ENCODE peak calls at places on chromosomes 11 and 22, in eight cellular contexts. One of them, this sample, is unnamed.
A peak's percentile ranks its signal among the peaks of the same experiment; 100 is the strongest.

GRCh38 chr11:44632466-44633123 is 67.1 kb downstream of the CD82 start:
- DNase-seq in cardiac muscle cell: peak; percentile 53
- DNase-seq in PC-3: peak; percentile 45
- DNase-seq in AG04450: no peak
- DNase-seq in heart left ventricle: peak; percentile 54
- DNase-seq in HepG2: peak; percentile 49
- DNase-seq in gastrocnemius medialis: no peak
- DNase-seq in CD4-positive, alpha-beta T cell: no peak
- DNase-seq in this sample: no peak

GRCh38 chr11:76824083-76824939 is 36.4 kb upstream of the ACER3 start:
- DNase-seq in heart left ventricle: no peak
- DNase-seq in gastrocnemius medialis: no peak
- DNase-seq in PC-3: peak; percentile 78
- DNase-seq in HepG2: no peak
- DNase-seq in AG04450: no peak
- DNase-seq in cardiac muscle cell: no peak
- DNase-seq in CD4-positive, alpha-beta T cell: no peak
- DNase-seq in this sample: no peak

GRCh38 chr11:3001496-3001895 is 9.4 kb upstream of the NAP1L4 start:
- DNase-seq in HepG2: no peak
- DNase-seq in heart left ventricle: peak; percentile 82
- DNase-seq in AG04450: no peak
- DNase-seq in gastrocnemius medialis: no peak
- DNase-seq in cardiac muscle cell: no peak
- DNase-seq in PC-3: no peak
- DNase-seq in CD4-positive, alpha-beta T cell: no peak
- DNase-seq in this sample: peak; percentile 63

GRCh38 chr11:118060879-118061278 is 16.0 kb upstream of the TMPRSS4 start:
- DNase-seq in cardiac muscle cell: no peak
- DNase-seq in HepG2: no peak
- DNase-seq in heart left ventricle: peak; percentile 59
- DNase-seq in CD4-positive, alpha-beta T cell: no peak
- DNase-seq in PC-3: no peak
- DNase-seq in gastrocnemius medialis: peak; percentile 79
- DNase-seq in AG04450: no peak
- DNase-seq in this sample: peak; percentile 34

GRCh38 chr22:42066937-42067336 is 3.7 kb downstream of the NAGA start:
- DNase-seq in AG04450: no peak
- DNase-seq in HepG2: no peak
- DNase-seq in heart left ventricle: no peak
- DNase-seq in cardiac muscle cell: no peak
- DNase-seq in CD4-positive, alpha-beta T cell: no peak
- DNase-seq in PC-3: no peak
- DNase-seq in gastrocnemius medialis: no peak
- DNase-seq in this sample: no peak

GRCh38 chr11:118938491-118939411 is 13.0 kb upstream of the BCL9L start:
- DNase-seq in PC-3: peak; percentile 99
- DNase-seq in gastrocnemius medialis: no peak
- DNase-seq in HepG2: peak; percentile 72
- DNase-seq in cardiac muscle cell: no peak
- DNase-seq in AG04450: no peak
- DNase-seq in CD4-positive, alpha-beta T cell: no peak
- DNase-seq in heart left ventricle: no peak
- DNase-seq in this sample: no peak

GRCh38 chr22:45731041-45731797 is 59.6 kb downstream of the ATXN10 start:
- DNase-seq in PC-3: peak; percentile 15
- DNase-seq in HepG2: no peak
- DNase-seq in AG04450: no peak
- DNase-seq in CD4-positive, alpha-beta T cell: no peak
- DNase-seq in heart left ventricle: no peak
- DNase-seq in gastrocnemius medialis: no peak
- DNase-seq in cardiac muscle cell: peak; percentile 19
- DNase-seq in this sample: no peak

GRCh38 chr11:121881806-121882205 is 234.2 kb downstream of the BLID start:
- DNase-seq in heart left ventricle: no peak
- DNase-seq in CD4-positive, alpha-beta T cell: no peak
- DNase-seq in HepG2: no peak
- DNase-seq in gastrocnemius medialis: no peak
- DNase-seq in AG04450: peak; percentile 46
- DNase-seq in cardiac muscle cell: no peak
- DNase-seq in PC-3: peak; percentile 73
- DNase-seq in this sample: no peak

GRCh38 chr11:44538375-44539054 is 26.9 kb upstream of the CD82 start:
- DNase-seq in gastrocnemius medialis: peak; percentile 52
- DNase-seq in PC-3: peak; percentile 73
- DNase-seq in HepG2: peak; percentile 48
- DNase-seq in AG04450: peak; percentile 24
- DNase-seq in CD4-positive, alpha-beta T cell: peak; percentile 61
- DNase-seq in heart left ventricle: peak; percentile 80
- DNase-seq in cardiac muscle cell: peak; percentile 85
- DNase-seq in this sample: peak; percentile 76

GRCh38 chr22:45852826-45853225 is 124.1 kb downstream of the WNT7B start:
- DNase-seq in heart left ventricle: no peak
- DNase-seq in gastrocnemius medialis: no peak
- DNase-seq in cardiac muscle cell: no peak
- DNase-seq in CD4-positive, alpha-beta T cell: no peak
- DNase-seq in PC-3: no peak
- DNase-seq in AG04450: no peak
- DNase-seq in HepG2: no peak
- DNase-seq in this sample: no peak

GRCh38 chr22:23485490-23485889 is 94.6 kb downstream of the IGLL1 start:
- DNase-seq in cardiac muscle cell: no peak
- DNase-seq in AG04450: no peak
- DNase-seq in heart left ventricle: no peak
- DNase-seq in gastrocnemius medialis: no peak
- DNase-seq in CD4-positive, alpha-beta T cell: no peak
- DNase-seq in HepG2: no peak
- DNase-seq in PC-3: no peak
- DNase-seq in this sample: no peak

GRCh38 chr11:72758304-72758689 is 6.1 kb upstream of the ARAP1 start:
- DNase-seq in AG04450: no peak
- DNase-seq in heart left ventricle: no peak
- DNase-seq in HepG2: no peak
- DNase-seq in CD4-positive, alpha-beta T cell: no peak
- DNase-seq in gastrocnemius medialis: no peak
- DNase-seq in PC-3: no peak
- DNase-seq in cardiac muscle cell: no peak
- DNase-seq in this sample: no peak

GRCh38 chr22:20093437-20093836 is 13.4 kb downstream of the DGCR8 start:
- DNase-seq in HepG2: no peak
- DNase-seq in gastrocnemius medialis: peak; percentile 91
- DNase-seq in AG04450: no peak
- DNase-seq in CD4-positive, alpha-beta T cell: no peak
- DNase-seq in heart left ventricle: peak; percentile 89
- DNase-seq in cardiac muscle cell: no peak
- DNase-seq in PC-3: no peak
- DNase-seq in this sample: peak; percentile 78

GRCh38 chr22:22810018-22810427 is 77.6 kb upstream of the IGLL5 start:
- DNase-seq in CD4-positive, alpha-beta T cell: peak; percentile 66
- DNase-seq in HepG2: peak; percentile 50
- DNase-seq in heart left ventricle: peak; percentile 46
- DNase-seq in cardiac muscle cell: no peak
- DNase-seq in gastrocnemius medialis: no peak
- DNase-seq in PC-3: no peak
- DNase-seq in AG04450: no peak
- DNase-seq in this sample: peak; percentile 38

GRCh38 chr11:95296621-95297025 is 65.6 kb upstream of the SESN3 start:
- DNase-seq in CD4-positive, alpha-beta T cell: no peak
- DNase-seq in PC-3: no peak
- DNase-seq in AG04450: no peak
- DNase-seq in HepG2: no peak
- DNase-seq in gastrocnemius medialis: no peak
- DNase-seq in heart left ventricle: no peak
- DNase-seq in cardiac muscle cell: no peak
- DNase-seq in this sample: no peak

GRCh38 chr11:13859986-13860385 is 102.5 kb upstream of the SPON1 start:
- DNase-seq in heart left ventricle: no peak
- DNase-seq in HepG2: no peak
- DNase-seq in gastrocnemius medialis: no peak
- DNase-seq in CD4-positive, alpha-beta T cell: peak; percentile 52
- DNase-seq in AG04450: no peak
- DNase-seq in cardiac muscle cell: no peak
- DNase-seq in PC-3: no peak
- DNase-seq in this sample: no peak

DNA sequence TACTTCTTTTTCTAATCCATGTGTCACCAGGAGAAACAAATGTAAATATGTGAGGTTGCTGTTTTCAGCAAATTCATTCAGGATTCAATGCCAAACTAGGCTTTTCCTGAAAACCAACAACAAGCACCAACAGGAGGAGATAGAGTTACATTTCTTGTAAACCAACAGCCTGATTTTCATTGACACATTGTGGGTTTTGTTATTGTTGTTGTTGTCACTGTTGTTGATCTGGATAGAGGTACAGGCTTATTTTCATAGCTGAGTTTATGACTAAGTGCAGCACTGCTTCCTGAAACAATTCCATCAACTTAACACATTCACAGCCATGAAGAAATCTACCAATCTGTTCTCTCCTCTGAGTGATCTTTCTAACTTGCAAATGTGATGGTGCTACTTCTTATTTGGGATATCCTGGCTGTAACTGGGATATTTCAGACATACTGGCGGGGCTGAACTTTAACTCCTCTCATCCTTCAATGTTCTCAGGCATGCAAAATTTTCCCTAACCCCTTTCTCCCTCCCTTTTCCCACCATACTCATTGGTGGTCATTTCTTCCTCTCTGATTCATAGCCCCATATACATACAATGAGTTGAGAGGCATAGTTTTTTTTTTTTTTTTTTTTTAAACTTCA is 65.5 kb downstream of the ME3 start:
- DNase-seq in AG04450: no peak
- DNase-seq in heart left ventricle: no peak
- DNase-seq in cardiac muscle cell: no peak
- DNase-seq in PC-3: peak; percentile 48
- DNase-seq in HepG2: no peak
- DNase-seq in CD4-positive, alpha-beta T cell: no peak
- DNase-seq in gastrocnemius medialis: no peak
- DNase-seq in this sample: no peak
- H3K27ac ChIP-seq in AG04450: no peak overlapping the region
- H3K27ac ChIP-seq in heart left ventricle: no peak overlapping the region
- H3K27ac ChIP-seq in cardiac muscle cell: peak overlapping the region; percentile 81
- H3K27ac ChIP-seq in PC-3: peak overlapping the region; percentile 85
- H3K27ac ChIP-seq in HepG2: no peak overlapping the region
- H3K27ac ChIP-seq in CD4-positive, alpha-beta T cell: no peak overlapping the region
- H3K27ac ChIP-seq in gastrocnemius medialis: no peak overlapping the region
- H3K27ac ChIP-seq in this sample: peak overlapping the region; percentile 7

DNA sequence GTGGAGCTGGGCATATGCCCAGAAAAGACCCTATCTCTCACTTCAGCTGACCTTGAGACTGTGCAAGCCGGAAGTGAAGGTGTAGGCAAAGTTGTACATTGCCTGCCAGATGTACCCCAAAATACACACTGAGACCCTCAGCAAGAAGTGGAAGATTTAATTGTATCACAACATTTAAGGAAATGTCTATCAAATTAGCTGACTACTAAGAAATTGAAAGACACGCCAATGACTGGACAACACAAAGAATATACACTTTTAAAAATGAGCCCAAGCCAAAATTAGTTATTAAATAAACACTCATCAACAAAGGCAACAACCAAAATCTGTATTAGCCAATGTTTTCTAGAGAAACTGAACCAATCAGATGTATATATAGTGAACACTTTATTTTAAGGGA is 7.7 kb upstream of the ANO3 start:
- DNase-seq in PC-3: no peak
- DNase-seq in gastrocnemius medialis: no peak
- DNase-seq in HepG2: no peak
- DNase-seq in CD4-positive, alpha-beta T cell: no peak
- DNase-seq in heart left ventricle: no peak
- DNase-seq in AG04450: no peak
- DNase-seq in cardiac muscle cell: no peak
- DNase-seq in this sample: no peak
- H3K9me3 ChIP-seq in PC-3: no peaks in the 10 kb centered on the region
- H3K9me3 ChIP-seq in gastrocnemius medialis: no peaks in the 10 kb centered on the region
- H3K9me3 ChIP-seq in HepG2: no peaks in the 10 kb centered on the region
- H3K9me3 ChIP-seq in CD4-positive, alpha-beta T cell: no peaks in the 10 kb centered on the region
- H3K9me3 ChIP-seq in heart left ventricle: no peaks in the 10 kb centered on the region
- H3K9me3 ChIP-seq in AG04450: no peaks in the 10 kb centered on the region
- H3K9me3 ChIP-seq in cardiac muscle cell: no peaks in the 10 kb centered on the region
- H3K9me3 ChIP-seq in this sample: no peaks in the 10 kb centered on the region

GRCh38 chr11:129425214-129425613 is 49.6 kb downstream of the BARX2 start:
- DNase-seq in CD4-positive, alpha-beta T cell: no peak
- DNase-seq in heart left ventricle: no peak
- DNase-seq in cardiac muscle cell: no peak
- DNase-seq in PC-3: no peak
- DNase-seq in AG04450: no peak
- DNase-seq in HepG2: no peak
- DNase-seq in gastrocnemius medialis: no peak
- DNase-seq in this sample: no peak

GRCh38 chr11:129427376-129427775 is 51.7 kb downstream of the BARX2 start:
- DNase-seq in cardiac muscle cell: no peak
- DNase-seq in HepG2: peak; percentile 76
- DNase-seq in PC-3: no peak
- DNase-seq in heart left ventricle: no peak
- DNase-seq in AG04450: no peak
- DNase-seq in CD4-positive, alpha-beta T cell: no peak
- DNase-seq in gastrocnemius medialis: no peak
- DNase-seq in this sample: no peak

GRCh38 chr11:129423426-129423825 is 47.8 kb downstream of the BARX2 start:
- DNase-seq in CD4-positive, alpha-beta T cell: no peak
- DNase-seq in gastrocnemius medialis: no peak
- DNase-seq in PC-3: no peak
- DNase-seq in HepG2: peak; percentile 66
- DNase-seq in AG04450: no peak
- DNase-seq in heart left ventricle: no peak
- DNase-seq in cardiac muscle cell: no peak
- DNase-seq in this sample: no peak

GRCh38 chr11:129426776-129427175 is 51.1 kb downstream of the BARX2 start:
- DNase-seq in PC-3: no peak
- DNase-seq in cardiac muscle cell: no peak
- DNase-seq in HepG2: no peak
- DNase-seq in gastrocnemius medialis: no peak
- DNase-seq in CD4-positive, alpha-beta T cell: no peak
- DNase-seq in AG04450: no peak
- DNase-seq in heart left ventricle: no peak
- DNase-seq in this sample: no peak

GRCh38 chr11:129428027-129428426 is 52.4 kb downstream of the BARX2 start:
- DNase-seq in PC-3: no peak
- DNase-seq in cardiac muscle cell: no peak
- DNase-seq in AG04450: no peak
- DNase-seq in CD4-positive, alpha-beta T cell: no peak
- DNase-seq in HepG2: no peak
- DNase-seq in heart left ventricle: no peak
- DNase-seq in gastrocnemius medialis: no peak
- DNase-seq in this sample: no peak
- H3K27ac ChIP-seq in PC-3: no peak overlapping the region
- H3K27ac ChIP-seq in cardiac muscle cell: no peak overlapping the region
- H3K27ac ChIP-seq in AG04450: no peak overlapping the region
- H3K27ac ChIP-seq in CD4-positive, alpha-beta T cell: no peak overlapping the region
- H3K27ac ChIP-seq in HepG2: peak overlapping the region; percentile 7
- H3K27ac ChIP-seq in heart left ventricle: no peak overlapping the region
- H3K27ac ChIP-seq in gastrocnemius medialis: no peak overlapping the region
- H3K27ac ChIP-seq in this sample: no peak overlapping the region

DNA sequence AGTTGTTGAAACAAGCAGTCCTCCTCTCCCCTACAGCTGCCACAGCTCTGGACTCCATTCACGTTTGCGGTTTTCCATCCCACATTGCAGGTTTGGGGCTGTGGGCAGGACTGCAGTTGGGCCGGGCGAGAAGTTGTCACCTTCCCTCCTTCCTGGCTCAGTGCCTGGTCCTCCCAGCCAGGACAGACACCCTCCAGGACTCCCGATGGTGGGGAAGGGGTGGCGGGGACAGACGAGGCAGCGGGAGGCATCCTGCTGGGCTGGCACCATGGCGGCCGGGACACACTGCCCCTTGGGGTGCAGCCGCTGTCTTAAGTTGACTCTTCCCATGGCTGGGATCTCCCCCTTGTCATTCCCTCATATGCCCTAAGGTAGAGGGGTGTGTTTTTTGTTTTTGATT is 615.2 kb downstream of the BRD1 start:
- DNase-seq in CD4-positive, alpha-beta T cell: no peak
- DNase-seq in AG04450: no peak
- DNase-seq in PC-3: no peak
- DNase-seq in HepG2: no peak
- DNase-seq in heart left ventricle: no peak
- DNase-seq in cardiac muscle cell: no peak
- DNase-seq in gastrocnemius medialis: no peak
- DNase-seq in this sample: peak; percentile 6
- H3K9me3 ChIP-seq in CD4-positive, alpha-beta T cell: no peaks in the 10 kb centered on the region
- H3K9me3 ChIP-seq in AG04450: peaks cover 85% of the 10 kb centered on the region
- H3K9me3 ChIP-seq in PC-3: no peaks in the 10 kb centered on the region
- H3K9me3 ChIP-seq in HepG2: peaks cover 1% of the 10 kb centered on the region
- H3K9me3 ChIP-seq in heart left ventricle: no peaks in the 10 kb centered on the region
- H3K9me3 ChIP-seq in cardiac muscle cell: no peaks in the 10 kb centered on the region
- H3K9me3 ChIP-seq in gastrocnemius medialis: no peaks in the 10 kb centered on the region
- H3K9me3 ChIP-seq in this sample: peaks cover 3% of the 10 kb centered on the region

This sample was measured in left ventricle myocardium inferior.